ENCODE peak calls at places on chromosomes 6 and 20, in nine cellular contexts. One of them, this sample, is unnamed.

GRCh38 chr6:33977606-33978438 is 168.1 kb downstream of the GRM4 start:
- DNase-seq in CD8-positive, alpha-beta memory T cell: no peak
- DNase-seq in naive thymus-derived CD4-positive, alpha-beta T cell: no peak
- DNase-seq in SK-N-MC: no peak
- DNase-seq in iPS DF 6.9: no peak
- DNase-seq in lung: no peak
- DNase-seq in ascending aorta: peak; percentile 52
- DNase-seq in mesendoderm: no peak
- DNase-seq in neuronal stem cell: no peak
- DNase-seq in this sample: peak; percentile 37

GRCh38 chr6:113893866-113894265 is 36.7 kb downstream of the MARCKS start:
- DNase-seq in ascending aorta: no peak
- DNase-seq in naive thymus-derived CD4-positive, alpha-beta T cell: no peak
- DNase-seq in neuronal stem cell: no peak
- DNase-seq in iPS DF 6.9: no peak
- DNase-seq in mesendoderm: no peak
- DNase-seq in CD8-positive, alpha-beta memory T cell: no peak
- DNase-seq in lung: no peak
- DNase-seq in SK-N-MC: no peak
- DNase-seq in this sample: no peak

GRCh38 chr6:133809406-133809805 is 79.5 kb upstream of the TCF21 start:
- DNase-seq in neuronal stem cell: no peak
- DNase-seq in mesendoderm: no peak
- DNase-seq in CD8-positive, alpha-beta memory T cell: no peak
- DNase-seq in ascending aorta: no peak
- DNase-seq in SK-N-MC: no peak
- DNase-seq in iPS DF 6.9: no peak
- DNase-seq in naive thymus-derived CD4-positive, alpha-beta T cell: no peak
- DNase-seq in lung: no peak
- DNase-seq in this sample: no peak

GRCh38 chr6:148235446-148235845 is 107.2 kb upstream of the SASH1 start:
- DNase-seq in mesendoderm: no peak
- DNase-seq in SK-N-MC: no peak
- DNase-seq in lung: no peak
- DNase-seq in neuronal stem cell: no peak
- DNase-seq in CD8-positive, alpha-beta memory T cell: no peak
- DNase-seq in ascending aorta: no peak
- DNase-seq in iPS DF 6.9: no peak
- DNase-seq in naive thymus-derived CD4-positive, alpha-beta T cell: no peak
- DNase-seq in this sample: no peak

GRCh38 chr20:52313335-52313963 is 121.9 kb upstream of the ZFP64 start:
- DNase-seq in naive thymus-derived CD4-positive, alpha-beta T cell: no peak
- DNase-seq in SK-N-MC: peak; percentile 81
- DNase-seq in ascending aorta: no peak
- DNase-seq in iPS DF 6.9: peak; percentile 39
- DNase-seq in CD8-positive, alpha-beta memory T cell: no peak
- DNase-seq in neuronal stem cell: peak; percentile 27
- DNase-seq in lung: no peak
- DNase-seq in mesendoderm: peak; percentile 71
- DNase-seq in this sample: peak; percentile 22

GRCh38 chr6:5132741-5133140 is 47.6 kb downstream of the PPP1R3G start:
- DNase-seq in naive thymus-derived CD4-positive, alpha-beta T cell: no peak
- DNase-seq in mesendoderm: peak; percentile 41
- DNase-seq in neuronal stem cell: no peak
- DNase-seq in ascending aorta: peak; percentile 79
- DNase-seq in lung: peak; percentile 40
- DNase-seq in CD8-positive, alpha-beta memory T cell: no peak
- DNase-seq in iPS DF 6.9: peak; percentile 33
- DNase-seq in SK-N-MC: no peak
- DNase-seq in this sample: peak; percentile 61

GRCh38 chr6:159943101-159943632 is 25.7 kb upstream of the IGF2R start:
- DNase-seq in naive thymus-derived CD4-positive, alpha-beta T cell: no peak
- DNase-seq in ascending aorta: no peak
- DNase-seq in CD8-positive, alpha-beta memory T cell: no peak
- DNase-seq in SK-N-MC: no peak
- DNase-seq in lung: no peak
- DNase-seq in mesendoderm: peak; percentile 38
- DNase-seq in iPS DF 6.9: no peak
- DNase-seq in neuronal stem cell: no peak
- DNase-seq in this sample: no peak

GRCh38 chr6:35017461-35018183 is 123.5 kb downstream of the TCP11 start:
- DNase-seq in lung: peak; percentile 40
- DNase-seq in SK-N-MC: no peak
- DNase-seq in neuronal stem cell: no peak
- DNase-seq in iPS DF 6.9: no peak
- DNase-seq in mesendoderm: no peak
- DNase-seq in naive thymus-derived CD4-positive, alpha-beta T cell: no peak
- DNase-seq in ascending aorta: peak; percentile 85
- DNase-seq in CD8-positive, alpha-beta memory T cell: no peak
- DNase-seq in this sample: peak; percentile 32

GRCh38 chr6:138455746-138456392 is 43.4 kb downstream of the NHSL1 start:
- DNase-seq in CD8-positive, alpha-beta memory T cell: no peak
- DNase-seq in mesendoderm: no peak
- DNase-seq in naive thymus-derived CD4-positive, alpha-beta T cell: peak; percentile 54
- DNase-seq in ascending aorta: no peak
- DNase-seq in neuronal stem cell: no peak
- DNase-seq in lung: no peak
- DNase-seq in iPS DF 6.9: no peak
- DNase-seq in SK-N-MC: no peak
- DNase-seq in this sample: no peak

GRCh38 chr6:87277123-87277522 is 45.3 kb upstream of the SMIM8 start:
- DNase-seq in neuronal stem cell: no peak
- DNase-seq in ascending aorta: no peak
- DNase-seq in SK-N-MC: no peak
- DNase-seq in lung: no peak
- DNase-seq in naive thymus-derived CD4-positive, alpha-beta T cell: no peak
- DNase-seq in mesendoderm: no peak
- DNase-seq in CD8-positive, alpha-beta memory T cell: no peak
- DNase-seq in iPS DF 6.9: no peak
- DNase-seq in this sample: no peak

GRCh38 chr20:33568378-33569289 is 78.7 kb downstream of the CBFA2T2 start:
- DNase-seq in iPS DF 6.9: peak; percentile 88
- DNase-seq in mesendoderm: peak; percentile 77
- DNase-seq in ascending aorta: no peak
- DNase-seq in naive thymus-derived CD4-positive, alpha-beta T cell: no peak
- DNase-seq in lung: no peak
- DNase-seq in CD8-positive, alpha-beta memory T cell: no peak
- DNase-seq in neuronal stem cell: peak; percentile 41
- DNase-seq in SK-N-MC: no peak
- DNase-seq in this sample: peak; percentile 76

GRCh38 chr6:45424628-45424955 is 46.9 kb upstream of the SUPT3H start:
- DNase-seq in ascending aorta: no peak
- DNase-seq in SK-N-MC: no peak
- DNase-seq in CD8-positive, alpha-beta memory T cell: no peak
- DNase-seq in lung: no peak
- DNase-seq in naive thymus-derived CD4-positive, alpha-beta T cell: no peak
- DNase-seq in mesendoderm: no peak
- DNase-seq in neuronal stem cell: no peak
- DNase-seq in iPS DF 6.9: no peak
- DNase-seq in this sample: no peak
- H3K4me3 ChIP-seq in ascending aorta: no peak overlapping the region
- H3K4me3 ChIP-seq in SK-N-MC: no peak overlapping the region
- H3K4me3 ChIP-seq in CD8-positive, alpha-beta memory T cell: no peak overlapping the region
- H3K4me3 ChIP-seq in lung: no peak overlapping the region
- H3K4me3 ChIP-seq in naive thymus-derived CD4-positive, alpha-beta T cell: peak overlapping the region; percentile 30
- H3K4me3 ChIP-seq in mesendoderm: no peak overlapping the region
- H3K4me3 ChIP-seq in neuronal stem cell: no peak overlapping the region
- H3K4me3 ChIP-seq in iPS DF 6.9: no peak overlapping the region
- H3K4me3 ChIP-seq in this sample: no peak overlapping the region

DNA sequence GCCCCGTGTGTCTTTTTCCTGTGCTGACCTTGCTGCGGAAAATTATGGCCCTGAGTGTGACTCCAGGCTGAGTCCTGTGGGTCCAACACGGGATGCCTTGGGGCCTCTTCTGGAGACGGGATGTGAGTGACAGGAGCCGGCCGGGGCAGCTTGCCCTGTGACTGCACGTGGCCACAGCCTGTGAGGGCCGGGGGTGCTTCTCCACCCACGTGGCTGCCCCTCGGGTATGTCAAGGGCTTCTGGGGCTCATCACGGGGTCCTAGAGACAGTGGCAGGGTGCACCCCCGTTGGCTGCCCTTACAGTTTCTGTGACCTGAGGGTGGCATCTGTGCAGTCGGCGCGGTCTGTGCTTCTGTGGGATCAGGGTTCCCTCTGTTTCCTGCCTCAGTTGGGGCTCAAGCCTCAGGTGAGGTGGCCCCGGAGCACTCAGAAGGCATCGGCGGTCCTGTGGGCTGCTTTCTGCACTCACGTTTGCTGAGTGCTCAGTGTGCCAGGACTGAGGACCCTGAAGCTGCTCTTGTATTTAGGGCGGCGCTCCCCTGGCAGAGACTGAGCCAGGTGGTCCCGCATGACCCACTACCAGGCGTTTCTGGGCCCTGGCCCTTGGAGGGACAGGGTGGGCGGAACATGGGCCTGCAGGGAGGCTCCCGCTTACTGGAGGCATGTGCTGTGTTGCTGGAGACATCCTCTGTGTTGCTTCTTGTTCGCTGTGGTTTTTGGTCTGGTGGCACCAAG is 5.4 kb downstream of the RTEL1 start:
- DNase-seq in CD8-positive, alpha-beta memory T cell: no peak
- DNase-seq in iPS DF 6.9: no peak
- DNase-seq in neuronal stem cell: no peak
- DNase-seq in ascending aorta: no peak
- DNase-seq in naive thymus-derived CD4-positive, alpha-beta T cell: no peak
- DNase-seq in SK-N-MC: no peak
- DNase-seq in mesendoderm: no peak
- DNase-seq in lung: no peak
- DNase-seq in this sample: peak; percentile 46
- H3K36me3 ChIP-seq in CD8-positive, alpha-beta memory T cell: no peaks in the 10 kb centered on the region
- H3K36me3 ChIP-seq in iPS DF 6.9: peaks cover 36% of the 10 kb centered on the region
- H3K36me3 ChIP-seq in neuronal stem cell: peaks cover 19% of the 10 kb centered on the region
- H3K36me3 ChIP-seq in ascending aorta: peaks cover 58% of the 10 kb centered on the region
- H3K36me3 ChIP-seq in naive thymus-derived CD4-positive, alpha-beta T cell: peaks cover 4% of the 10 kb centered on the region
- H3K36me3 ChIP-seq in SK-N-MC: peaks cover 38% of the 10 kb centered on the region
- H3K36me3 ChIP-seq in mesendoderm: peaks cover 2% of the 10 kb centered on the region
- H3K36me3 ChIP-seq in lung: peaks cover 65% of the 10 kb centered on the region
- H3K36me3 ChIP-seq in this sample: peaks cover 8% of the 10 kb centered on the region

GRCh38 chr6:16721977-16722376 is 39.3 kb downstream of the ATXN1 start:
- DNase-seq in SK-N-MC: no peak
- DNase-seq in CD8-positive, alpha-beta memory T cell: no peak
- DNase-seq in naive thymus-derived CD4-positive, alpha-beta T cell: no peak
- DNase-seq in neuronal stem cell: no peak
- DNase-seq in mesendoderm: peak; percentile 46
- DNase-seq in ascending aorta: no peak
- DNase-seq in lung: no peak
- DNase-seq in iPS DF 6.9: no peak
- DNase-seq in this sample: no peak

GRCh38 chr6:16727996-16728395 is 33.3 kb downstream of the ATXN1 start:
- DNase-seq in neuronal stem cell: no peak
- DNase-seq in CD8-positive, alpha-beta memory T cell: no peak
- DNase-seq in mesendoderm: peak; percentile 61
- DNase-seq in SK-N-MC: no peak
- DNase-seq in iPS DF 6.9: no peak
- DNase-seq in naive thymus-derived CD4-positive, alpha-beta T cell: no peak
- DNase-seq in ascending aorta: no peak
- DNase-seq in lung: no peak
- DNase-seq in this sample: no peak

GRCh38 chr6:16722616-16723015 is 38.6 kb downstream of the ATXN1 start:
- DNase-seq in lung: no peak
- DNase-seq in CD8-positive, alpha-beta memory T cell: no peak
- DNase-seq in iPS DF 6.9: no peak
- DNase-seq in mesendoderm: no peak
- DNase-seq in SK-N-MC: no peak
- DNase-seq in naive thymus-derived CD4-positive, alpha-beta T cell: no peak
- DNase-seq in neuronal stem cell: no peak
- DNase-seq in ascending aorta: no peak
- DNase-seq in this sample: no peak

GRCh38 chr6:16723833-16724232 is 37.4 kb downstream of the ATXN1 start:
- DNase-seq in iPS DF 6.9: no peak
- DNase-seq in naive thymus-derived CD4-positive, alpha-beta T cell: no peak
- DNase-seq in neuronal stem cell: no peak
- DNase-seq in mesendoderm: peak; percentile 88
- DNase-seq in ascending aorta: peak; percentile 86
- DNase-seq in CD8-positive, alpha-beta memory T cell: no peak
- DNase-seq in SK-N-MC: no peak
- DNase-seq in lung: no peak
- DNase-seq in this sample: peak; percentile 10

GRCh38 chr6:16725145-16725864 is 36.0 kb downstream of the ATXN1 start:
- DNase-seq in CD8-positive, alpha-beta memory T cell: no peak
- DNase-seq in SK-N-MC: no peak
- DNase-seq in lung: no peak
- DNase-seq in mesendoderm: no peak
- DNase-seq in iPS DF 6.9: no peak
- DNase-seq in neuronal stem cell: no peak
- DNase-seq in naive thymus-derived CD4-positive, alpha-beta T cell: no peak
- DNase-seq in ascending aorta: no peak
- DNase-seq in this sample: no peak
- H3K4me3 ChIP-seq in CD8-positive, alpha-beta memory T cell: no peak overlapping the region
- H3K4me3 ChIP-seq in SK-N-MC: no peak overlapping the region
- H3K4me3 ChIP-seq in lung: no peak overlapping the region
- H3K4me3 ChIP-seq in mesendoderm: no peak overlapping the region
- H3K4me3 ChIP-seq in iPS DF 6.9: no peak overlapping the region
- H3K4me3 ChIP-seq in neuronal stem cell: no peak overlapping the region
- H3K4me3 ChIP-seq in naive thymus-derived CD4-positive, alpha-beta T cell: no peak overlapping the region
- H3K4me3 ChIP-seq in ascending aorta: peak overlapping the region; percentile 31
- H3K4me3 ChIP-seq in this sample: no peak overlapping the region

GRCh38 chr20:17944854-17945474 is 23.6 kb downstream of the SNX5 start:
- DNase-seq in naive thymus-derived CD4-positive, alpha-beta T cell: no peak
- DNase-seq in iPS DF 6.9: no peak
- DNase-seq in mesendoderm: no peak
- DNase-seq in SK-N-MC: no peak
- DNase-seq in ascending aorta: peak; percentile 15
- DNase-seq in CD8-positive, alpha-beta memory T cell: no peak
- DNase-seq in neuronal stem cell: no peak
- DNase-seq in lung: no peak
- DNase-seq in this sample: no peak

GRCh38 chr20:17941087-17941825 is 27.3 kb downstream of the SNX5 start:
- DNase-seq in lung: no peak
- DNase-seq in iPS DF 6.9: no peak
- DNase-seq in naive thymus-derived CD4-positive, alpha-beta T cell: no peak
- DNase-seq in CD8-positive, alpha-beta memory T cell: no peak
- DNase-seq in neuronal stem cell: no peak
- DNase-seq in SK-N-MC: no peak
- DNase-seq in ascending aorta: no peak
- DNase-seq in mesendoderm: no peak
- DNase-seq in this sample: no peak

GRCh38 chr20:17946040-17946439 is 22.6 kb downstream of the SNX5 start:
- DNase-seq in naive thymus-derived CD4-positive, alpha-beta T cell: no peak
- DNase-seq in mesendoderm: no peak
- DNase-seq in ascending aorta: peak; percentile 12
- DNase-seq in SK-N-MC: no peak
- DNase-seq in CD8-positive, alpha-beta memory T cell: no peak
- DNase-seq in neuronal stem cell: no peak
- DNase-seq in iPS DF 6.9: no peak
- DNase-seq in lung: no peak
- DNase-seq in this sample: no peak

GRCh38 chr20:17941826-17942196 is 26.8 kb downstream of the SNX5 start:
- DNase-seq in ascending aorta: no peak
- DNase-seq in CD8-positive, alpha-beta memory T cell: no peak
- DNase-seq in SK-N-MC: no peak
- DNase-seq in naive thymus-derived CD4-positive, alpha-beta T cell: no peak
- DNase-seq in mesendoderm: no peak
- DNase-seq in lung: no peak
- DNase-seq in iPS DF 6.9: no peak
- DNase-seq in neuronal stem cell: no peak
- DNase-seq in this sample: no peak

DNA sequence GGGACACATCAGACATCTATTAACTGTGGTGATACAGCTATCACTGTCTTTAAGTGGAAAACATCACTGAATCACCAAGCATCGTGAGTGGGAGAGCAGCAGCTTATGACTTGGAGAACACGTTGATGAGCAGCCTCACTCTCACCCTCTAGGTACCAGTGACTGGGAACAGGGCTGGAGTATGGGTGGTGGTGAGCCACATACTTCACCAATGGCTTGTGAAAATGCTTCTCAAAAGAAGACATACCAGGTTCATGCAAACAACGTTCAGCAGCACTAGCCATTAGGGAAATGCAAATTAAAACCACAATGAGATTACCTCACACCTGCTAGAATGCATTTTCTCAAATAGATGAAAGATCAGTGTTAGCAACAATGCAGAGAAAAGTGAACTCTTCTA is 25.3 kb downstream of the SNX5 start:
- DNase-seq in lung: no peak
- DNase-seq in ascending aorta: peak; percentile 19
- DNase-seq in naive thymus-derived CD4-positive, alpha-beta T cell: no peak
- DNase-seq in mesendoderm: no peak
- DNase-seq in iPS DF 6.9: no peak
- DNase-seq in CD8-positive, alpha-beta memory T cell: no peak
- DNase-seq in SK-N-MC: no peak
- DNase-seq in neuronal stem cell: no peak
- DNase-seq in this sample: no peak
- H3K36me3 ChIP-seq in lung: peaks cover 29% of the 10 kb centered on the region
- H3K36me3 ChIP-seq in ascending aorta: peaks cover 70% of the 10 kb centered on the region
- H3K36me3 ChIP-seq in naive thymus-derived CD4-positive, alpha-beta T cell: peaks cover 5% of the 10 kb centered on the region
- H3K36me3 ChIP-seq in mesendoderm: peaks cover 28% of the 10 kb centered on the region
- H3K36me3 ChIP-seq in iPS DF 6.9: peaks cover 31% of the 10 kb centered on the region
- H3K36me3 ChIP-seq in CD8-positive, alpha-beta memory T cell: peaks cover 35% of the 10 kb centered on the region
- H3K36me3 ChIP-seq in SK-N-MC: peaks cover 84% of the 10 kb centered on the region
- H3K36me3 ChIP-seq in neuronal stem cell: peaks cover 34% of the 10 kb centered on the region
- H3K36me3 ChIP-seq in this sample: peaks cover 40% of the 10 kb centered on the region

This sample was measured in H7.